ENCODE peak calls at places on chromosome 3, in seven cellular contexts. O, F, H, L, B, D and C are unnamed samples.

GRCh38 chr3:46700772-46701171 is 420 bp upstream of the TMIE start:
- DNase-seq in O (peak; percentile 86), F (peak; percentile 25), H (no peak), L (peak; percentile 87), B (no peak), D (no peak), C (no peak)

GRCh38 chr3:63192248-63192647 is 85.9 kb upstream of the SYNPR start:
- DNase-seq in O (no peak), F (no peak), H (no peak), L (no peak), B (no peak), D (no peak), C (no peak)

GRCh38 chr3:57331078-57331477 is 38.6 kb upstream of the ASB14 start:
- DNase-seq in O (no peak), F (no peak), H (no peak), L (no peak), B (no peak), D (no peak), C (no peak)

GRCh38 chr3:46712191-46713047 is 5.2 kb downstream of the PRSS50 start:
- DNase-seq in O (peak; percentile 50), F (no peak), H (peak; percentile 62), L (no peak), B (no peak), D (peak; percentile 34), C (peak; percentile 25)

GRCh38 chr3:60636846-60637245 is 614.4 kb downstream of the FHIT start:
- DNase-seq in O (no peak), F (peak; percentile 78), H (no peak), L (no peak), B (no peak), D (no peak), C (no peak)

GRCh38 chr3:20669675-20670074 is 483.7 kb upstream of the SGO1 start:
- DNase-seq in O (no peak), F (no peak), H (no peak), L (no peak), B (no peak), D (no peak), C (no peak)

GRCh38 chr3:183560607-183561006 is 5.1 kb upstream of the KLHL6 start:
- DNase-seq in O (no peak), F (no peak), H (no peak), L (no peak), B (peak; percentile 29), D (no peak), C (no peak)

GRCh38 chr3:189677667-189678066 is 46.5 kb downstream of the TP63 start:
- DNase-seq in O (no peak), F (no peak), H (no peak), L (no peak), B (no peak), D (no peak), C (no peak)

GRCh38 chr3:32948625-32949445 is 2.6 kb upstream of the CCR4 start:
- DNase-seq in O (no peak), F (no peak), H (no peak), L (no peak), B (no peak), D (no peak), C (no peak)

GRCh38 chr3:32102289-32102688 is 4.1 kb upstream of the GPD1L start:
- DNase-seq in O (no peak), F (no peak), H (peak; percentile 17), L (no peak), B (no peak), D (no peak), C (no peak)

GRCh38 chr3:13119471-13120220 is 46.4 kb upstream of the IQSEC1 start:
- DNase-seq in O (peak; percentile 54), F (no peak), H (peak; percentile 77), L (no peak), B (no peak), D (peak; percentile 37), C (no peak)

GRCh38 chr3:20080956-20081554 is 40.8 kb downstream of the KAT2B start:
- DNase-seq in O (peak; percentile 79), F (no peak), H (peak; percentile 91), L (no peak), B (no peak), D (peak; percentile 67), C (no peak)

GRCh38 chr3:51357856-51358255 is 27.2 kb upstream of the MANF start:
- DNase-seq in O (no peak), F (no peak), H (peak; percentile 46), L (no peak), B (no peak), D (no peak), C (no peak)

GRCh38 chr3:42702066-42702951 is at the start of gene HHATL:
- DNase-seq in O (peak; percentile 72), F (no peak), H (peak; percentile 86), L (no peak), B (no peak), D (no peak), C (peak; percentile 24)

GRCh38 chr3:128388932-128389331 is 77.8 kb downstream of the DNAJB8 start:
- DNase-seq in O (no peak), F (no peak), H (no peak), L (no peak), B (no peak), D (no peak), C (no peak)

GRCh38 chr3:10356461-10356897 is 35.6 kb upstream of the SEC13 start:
- DNase-seq in O (no peak), F (no peak), H (no peak), L (no peak), B (no peak), D (no peak), C (no peak)

GRCh38 chr3:149321640-149322039 is 11.8 kb downstream of the TM4SF18 start:
- DNase-seq in O (no peak), F (no peak), H (no peak), L (no peak), B (no peak), D (no peak), C (no peak)

GRCh38 chr3:31946484-31947081 is 34.5 kb downstream of the OSBPL10 start:
- DNase-seq in O (no peak), F (peak; percentile 26), H (no peak), L (no peak), B (no peak), D (no peak), C (no peak)

GRCh38 chr3:32843504-32844321 is 25.9 kb downstream of the TRIM71 start:
- DNase-seq in O (no peak), F (no peak), H (peak; percentile 62), L (peak; percentile 53), B (no peak), D (no peak), C (no peak)

GRCh38 chr3:176172430-176172954 is 1024.8 kb downstream of the TBL1XR1 start:
- DNase-seq in O (no peak), F (no peak), H (no peak), L (no peak), B (no peak), D (no peak), C (no peak)

GRCh38 chr3:184599143-184599542 is 37.6 kb downstream of the EPHB3 start:
- DNase-seq in O (no peak), F (no peak), H (no peak), L (no peak), B (no peak), D (no peak), C (no peak)